ENCODE peak calls at places on chromosomes 7 and 10, in seven cellular contexts. One of them, this sample, is unnamed.

GRCh38 chr7:30887464-30887872 is 24.2 kb upstream of the AQP1 start:
- DNase-seq in lower lobe of right lung: no peak
- DNase-seq in Peyer's patch: no peak
- DNase-seq in cardiac muscle cell: no peak
- DNase-seq in nephron progenitor cell: no peak
- DNase-seq in activated CD8-positive, alpha-beta T cell treated with anti-CD3 and anti-CD28 coated beads for 36 hours: no peak
- DNase-seq in PC-9: peak
- DNase-seq in this sample: no peak

GRCh38 chr7:100602889-100603696 is 930 bp downstream of the PCOLCE start:
- DNase-seq in lower lobe of right lung: no peak
- DNase-seq in Peyer's patch: no peak
- DNase-seq in cardiac muscle cell: peak
- DNase-seq in nephron progenitor cell: peak
- DNase-seq in activated CD8-positive, alpha-beta T cell treated with anti-CD3 and anti-CD28 coated beads for 36 hours: no peak
- DNase-seq in PC-9: peak
- DNase-seq in this sample: no peak

GRCh38 chr7:130881091-130881798 is 147.2 kb upstream of the KLF14 start:
- DNase-seq in lower lobe of right lung: no peak
- DNase-seq in Peyer's patch: no peak
- DNase-seq in cardiac muscle cell: no peak
- DNase-seq in nephron progenitor cell: no peak
- DNase-seq in activated CD8-positive, alpha-beta T cell treated with anti-CD3 and anti-CD28 coated beads for 36 hours: no peak
- DNase-seq in PC-9: no peak
- DNase-seq in this sample: no peak

GRCh38 chr7:105934577-105935185 is 28.4 kb upstream of the CDHR3 start:
- DNase-seq in lower lobe of right lung: no peak
- DNase-seq in Peyer's patch: no peak
- DNase-seq in cardiac muscle cell: peak
- DNase-seq in nephron progenitor cell: peak
- DNase-seq in activated CD8-positive, alpha-beta T cell treated with anti-CD3 and anti-CD28 coated beads for 36 hours: peak
- DNase-seq in PC-9: peak
- DNase-seq in this sample: no peak

GRCh38 chr10:60778978-60779668 is 845 bp downstream of the CDK1 start:
- DNase-seq in lower lobe of right lung: no peak
- DNase-seq in Peyer's patch: no peak
- DNase-seq in cardiac muscle cell: no peak
- DNase-seq in nephron progenitor cell: no peak
- DNase-seq in activated CD8-positive, alpha-beta T cell treated with anti-CD3 and anti-CD28 coated beads for 36 hours: no peak
- DNase-seq in PC-9: no peak
- DNase-seq in this sample: peak

GRCh38 chr10:129758591-129759021 is 205.5 kb downstream of the EBF3 start:
- DNase-seq in lower lobe of right lung: peak
- DNase-seq in Peyer's patch: no peak
- DNase-seq in cardiac muscle cell: no peak
- DNase-seq in nephron progenitor cell: no peak
- DNase-seq in activated CD8-positive, alpha-beta T cell treated with anti-CD3 and anti-CD28 coated beads for 36 hours: no peak
- DNase-seq in PC-9: no peak
- DNase-seq in this sample: no peak

GRCh38 chr7:53119514-53119933 is 84.1 kb downstream of the POM121L12 start:
- DNase-seq in lower lobe of right lung: no peak
- DNase-seq in Peyer's patch: no peak
- DNase-seq in cardiac muscle cell: no peak
- DNase-seq in nephron progenitor cell: no peak
- DNase-seq in activated CD8-positive, alpha-beta T cell treated with anti-CD3 and anti-CD28 coated beads for 36 hours: no peak
- DNase-seq in PC-9: no peak
- DNase-seq in this sample: no peak

GRCh38 chr7:115352375-115352774 is 430.5 kb downstream of the MDFIC start:
- DNase-seq in lower lobe of right lung: no peak
- DNase-seq in Peyer's patch: no peak
- DNase-seq in cardiac muscle cell: peak
- DNase-seq in nephron progenitor cell: no peak
- DNase-seq in activated CD8-positive, alpha-beta T cell treated with anti-CD3 and anti-CD28 coated beads for 36 hours: no peak
- DNase-seq in PC-9: no peak
- DNase-seq in this sample: no peak

GRCh38 chr10:113273877-113274829 is 278.7 kb upstream of the HABP2 start:
- DNase-seq in lower lobe of right lung: no peak
- DNase-seq in Peyer's patch: no peak
- DNase-seq in cardiac muscle cell: no peak
- DNase-seq in nephron progenitor cell: no peak
- DNase-seq in activated CD8-positive, alpha-beta T cell treated with anti-CD3 and anti-CD28 coated beads for 36 hours: no peak
- DNase-seq in PC-9: no peak
- DNase-seq in this sample: no peak

GRCh38 chr7:64875658-64876406 is 27.2 kb upstream of the ZNF273 start:
- DNase-seq in lower lobe of right lung: no peak
- DNase-seq in Peyer's patch: no peak
- DNase-seq in cardiac muscle cell: no peak
- DNase-seq in nephron progenitor cell: no peak
- DNase-seq in activated CD8-positive, alpha-beta T cell treated with anti-CD3 and anti-CD28 coated beads for 36 hours: no peak
- DNase-seq in PC-9: no peak
- DNase-seq in this sample: peak

GRCh38 chr10:51832652-51833383 is 133.4 kb upstream of the CSTF2T start:
- DNase-seq in lower lobe of right lung: no peak
- DNase-seq in Peyer's patch: no peak
- DNase-seq in cardiac muscle cell: peak
- DNase-seq in nephron progenitor cell: no peak
- DNase-seq in activated CD8-positive, alpha-beta T cell treated with anti-CD3 and anti-CD28 coated beads for 36 hours: peak
- DNase-seq in PC-9: peak
- DNase-seq in this sample: no peak

GRCh38 chr10:6410830-6411229 is 169.2 kb downstream of the PRKCQ start:
- DNase-seq in lower lobe of right lung: no peak
- DNase-seq in Peyer's patch: no peak
- DNase-seq in cardiac muscle cell: no peak
- DNase-seq in nephron progenitor cell: no peak
- DNase-seq in activated CD8-positive, alpha-beta T cell treated with anti-CD3 and anti-CD28 coated beads for 36 hours: no peak
- DNase-seq in PC-9: no peak
- DNase-seq in this sample: no peak

GRCh38 chr10:89550509-89550908 is 15.1 kb upstream of the SLC16A12 start:
- DNase-seq in lower lobe of right lung: no peak
- DNase-seq in Peyer's patch: no peak
- DNase-seq in cardiac muscle cell: peak
- DNase-seq in nephron progenitor cell: no peak
- DNase-seq in activated CD8-positive, alpha-beta T cell treated with anti-CD3 and anti-CD28 coated beads for 36 hours: no peak
- DNase-seq in PC-9: no peak
- DNase-seq in this sample: no peak

GRCh38 chr7:132393789-132394261 is 182.4 kb downstream of the PLXNA4 start:
- DNase-seq in lower lobe of right lung: no peak
- DNase-seq in Peyer's patch: no peak
- DNase-seq in cardiac muscle cell: peak
- DNase-seq in nephron progenitor cell: no peak
- DNase-seq in activated CD8-positive, alpha-beta T cell treated with anti-CD3 and anti-CD28 coated beads for 36 hours: no peak
- DNase-seq in PC-9: no peak
- DNase-seq in this sample: no peak

GRCh38 chr7:87886875-87887274 is 10.6 kb downstream of the DBF4 start:
- DNase-seq in lower lobe of right lung: no peak
- DNase-seq in Peyer's patch: no peak
- DNase-seq in cardiac muscle cell: peak
- DNase-seq in nephron progenitor cell: no peak
- DNase-seq in activated CD8-positive, alpha-beta T cell treated with anti-CD3 and anti-CD28 coated beads for 36 hours: no peak
- DNase-seq in PC-9: no peak
- DNase-seq in this sample: no peak

GRCh38 chr7:107150375-107151073 is 18.3 kb upstream of the HBP1 start:
- DNase-seq in lower lobe of right lung: peak
- DNase-seq in Peyer's patch: peak
- DNase-seq in cardiac muscle cell: peak
- DNase-seq in nephron progenitor cell: peak
- DNase-seq in activated CD8-positive, alpha-beta T cell treated with anti-CD3 and anti-CD28 coated beads for 36 hours: peak
- DNase-seq in PC-9: peak
- DNase-seq in this sample: peak

GRCh38 chr7:21276471-21277035 is 151.3 kb upstream of the SP4 start:
- DNase-seq in lower lobe of right lung: no peak
- DNase-seq in Peyer's patch: no peak
- DNase-seq in cardiac muscle cell: no peak
- DNase-seq in nephron progenitor cell: no peak
- DNase-seq in activated CD8-positive, alpha-beta T cell treated with anti-CD3 and anti-CD28 coated beads for 36 hours: no peak
- DNase-seq in PC-9: no peak
- DNase-seq in this sample: no peak

GRCh38 chr10:32210306-32211045 is 136.5 kb downstream of the EPC1 start:
- DNase-seq in lower lobe of right lung: no peak
- DNase-seq in Peyer's patch: no peak
- DNase-seq in cardiac muscle cell: peak
- DNase-seq in nephron progenitor cell: peak
- DNase-seq in activated CD8-positive, alpha-beta T cell treated with anti-CD3 and anti-CD28 coated beads for 36 hours: peak
- DNase-seq in PC-9: no peak
- DNase-seq in this sample: no peak

GRCh38 chr7:37510043-37510634 is 61.5 kb upstream of the ELMO1 start:
- DNase-seq in lower lobe of right lung: no peak
- DNase-seq in Peyer's patch: no peak
- DNase-seq in cardiac muscle cell: peak
- DNase-seq in nephron progenitor cell: no peak
- DNase-seq in activated CD8-positive, alpha-beta T cell treated with anti-CD3 and anti-CD28 coated beads for 36 hours: peak
- DNase-seq in PC-9: no peak
- DNase-seq in this sample: peak

GRCh38 chr7:31883761-31884164 is 186.4 kb downstream of the PDE1C start:
- DNase-seq in lower lobe of right lung: no peak
- DNase-seq in Peyer's patch: no peak
- DNase-seq in cardiac muscle cell: peak
- DNase-seq in nephron progenitor cell: no peak
- DNase-seq in activated CD8-positive, alpha-beta T cell treated with anti-CD3 and anti-CD28 coated beads for 36 hours: no peak
- DNase-seq in PC-9: no peak
- DNase-seq in this sample: peak

GRCh38 chr10:115918812-115919211 is 354.2 kb downstream of the GFRA1 start:
- DNase-seq in lower lobe of right lung: no peak
- DNase-seq in Peyer's patch: no peak
- DNase-seq in cardiac muscle cell: no peak
- DNase-seq in nephron progenitor cell: no peak
- DNase-seq in activated CD8-positive, alpha-beta T cell treated with anti-CD3 and anti-CD28 coated beads for 36 hours: no peak
- DNase-seq in PC-9: no peak
- DNase-seq in this sample: no peak

GRCh38 chr7:105439174-105439893 is 50.6 kb upstream of the SRPK2 start:
- DNase-seq in lower lobe of right lung: no peak
- DNase-seq in Peyer's patch: no peak
- DNase-seq in cardiac muscle cell: peak
- DNase-seq in nephron progenitor cell: no peak
- DNase-seq in activated CD8-positive, alpha-beta T cell treated with anti-CD3 and anti-CD28 coated beads for 36 hours: no peak
- DNase-seq in PC-9: peak
- DNase-seq in this sample: no peak

GRCh38 chr10:68153473-68154210 is 44.4 kb downstream of the MYPN start:
- DNase-seq in lower lobe of right lung: no peak
- DNase-seq in Peyer's patch: no peak
- DNase-seq in cardiac muscle cell: peak
- DNase-seq in nephron progenitor cell: no peak
- DNase-seq in activated CD8-positive, alpha-beta T cell treated with anti-CD3 and anti-CD28 coated beads for 36 hours: peak
- DNase-seq in PC-9: peak
- DNase-seq in this sample: no peak

GRCh38 chr7:2260820-2261219 is 18.8 kb downstream of the NUDT1 start:
- DNase-seq in lower lobe of right lung: peak
- DNase-seq in Peyer's patch: no peak
- DNase-seq in cardiac muscle cell: no peak
- DNase-seq in nephron progenitor cell: no peak
- DNase-seq in activated CD8-positive, alpha-beta T cell treated with anti-CD3 and anti-CD28 coated beads for 36 hours: no peak
- DNase-seq in PC-9: peak
- DNase-seq in this sample: no peak

GRCh38 chr10:17737021-17737965 is 14.7 kb upstream of the TMEM236 start:
- DNase-seq in lower lobe of right lung: no peak
- DNase-seq in Peyer's patch: no peak
- DNase-seq in cardiac muscle cell: peak
- DNase-seq in nephron progenitor cell: no peak
- DNase-seq in activated CD8-positive, alpha-beta T cell treated with anti-CD3 and anti-CD28 coated beads for 36 hours: no peak
- DNase-seq in PC-9: no peak
- DNase-seq in this sample: peak

GRCh38 chr7:30146127-30146612 is 11.4 kb downstream of the MTURN start:
- DNase-seq in lower lobe of right lung: no peak
- DNase-seq in Peyer's patch: no peak
- DNase-seq in cardiac muscle cell: peak
- DNase-seq in nephron progenitor cell: no peak
- DNase-seq in activated CD8-positive, alpha-beta T cell treated with anti-CD3 and anti-CD28 coated beads for 36 hours: peak
- DNase-seq in PC-9: no peak
- DNase-seq in this sample: no peak

GRCh38 chr10:70500812-70501301 is 22.3 kb downstream of the PALD1 start:
- DNase-seq in lower lobe of right lung: no peak
- DNase-seq in Peyer's patch: no peak
- DNase-seq in cardiac muscle cell: no peak
- DNase-seq in nephron progenitor cell: no peak
- DNase-seq in activated CD8-positive, alpha-beta T cell treated with anti-CD3 and anti-CD28 coated beads for 36 hours: no peak
- DNase-seq in PC-9: no peak
- DNase-seq in this sample: no peak

GRCh38 chr10:43683451-43684197 is 34.9 kb upstream of the ZNF32 start:
- DNase-seq in lower lobe of right lung: no peak
- DNase-seq in Peyer's patch: no peak
- DNase-seq in cardiac muscle cell: no peak
- DNase-seq in nephron progenitor cell: peak
- DNase-seq in activated CD8-positive, alpha-beta T cell treated with anti-CD3 and anti-CD28 coated beads for 36 hours: peak
- DNase-seq in PC-9: peak
- DNase-seq in this sample: peak
- TF ChIP-seq CTCF in lower lobe of right lung: peak
- TF ChIP-seq CTCF in Peyer's patch: no peak
- TF ChIP-seq CTCF in cardiac muscle cell: peak
- TF ChIP-seq CTCF in nephron progenitor cell: peak
- TF ChIP-seq CTCF in activated CD8-positive, alpha-beta T cell treated with anti-CD3 and anti-CD28 coated beads for 36 hours: peak
- TF ChIP-seq CTCF in PC-9: peak
- TF ChIP-seq CTCF in this sample: peak

DNA sequence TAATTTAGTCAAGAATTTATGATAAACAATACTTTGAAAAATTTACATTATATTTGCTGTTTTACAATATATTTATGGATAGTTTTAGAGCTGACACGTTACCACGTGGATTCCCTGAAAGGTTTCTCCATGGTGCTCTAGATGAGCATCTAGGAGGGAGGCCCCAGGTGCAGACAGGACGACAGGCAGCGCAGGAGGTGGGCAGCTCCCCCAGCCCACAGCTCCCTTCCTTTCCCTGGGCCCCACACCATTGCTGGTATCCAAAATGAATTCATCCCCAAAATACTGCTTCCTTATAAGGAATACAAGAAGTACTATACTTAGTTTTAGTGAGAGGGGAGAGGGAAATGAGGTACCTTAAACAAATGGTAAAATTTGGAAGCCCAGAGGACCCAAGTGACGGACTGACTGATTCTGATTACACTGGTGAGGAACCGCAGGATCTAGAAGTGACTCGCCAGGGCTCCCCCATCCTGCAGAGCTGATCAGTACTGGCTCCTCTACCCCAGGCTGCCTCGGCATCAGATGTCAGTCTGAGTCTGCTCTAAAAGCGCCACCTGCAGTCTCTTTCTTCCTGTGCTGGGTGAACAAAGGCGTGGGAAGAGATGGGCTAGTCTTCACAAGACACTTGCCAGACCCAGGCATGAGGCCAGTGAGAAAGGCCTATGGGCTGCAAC is 89.2 kb downstream of the DLG5 start:
- DNase-seq in lower lobe of right lung: no peak
- DNase-seq in Peyer's patch: peak
- DNase-seq in cardiac muscle cell: no peak
- DNase-seq in nephron progenitor cell: peak
- DNase-seq in activated CD8-positive, alpha-beta T cell treated with anti-CD3 and anti-CD28 coated beads for 36 hours: peak
- DNase-seq in PC-9: no peak
- DNase-seq in this sample: peak
- TF ChIP-seq CTCF in lower lobe of right lung: no peak
- TF ChIP-seq CTCF in Peyer's patch: peak
- TF ChIP-seq CTCF in cardiac muscle cell: no peak
- TF ChIP-seq CTCF in nephron progenitor cell: peak
- TF ChIP-seq CTCF in activated CD8-positive, alpha-beta T cell treated with anti-CD3 and anti-CD28 coated beads for 36 hours: peak
- TF ChIP-seq CTCF in PC-9: no peak
- TF ChIP-seq CTCF in this sample: peak

GRCh38 chr10:83371696-83372490 is 767.4 kb upstream of the GHITM start:
- DNase-seq in lower lobe of right lung: no peak
- DNase-seq in Peyer's patch: no peak
- DNase-seq in cardiac muscle cell: no peak
- DNase-seq in nephron progenitor cell: no peak
- DNase-seq in activated CD8-positive, alpha-beta T cell treated with anti-CD3 and anti-CD28 coated beads for 36 hours: no peak
- DNase-seq in PC-9: no peak
- DNase-seq in this sample: no peak
- TF ChIP-seq CTCF in lower lobe of right lung: no peak
- TF ChIP-seq CTCF in Peyer's patch: no peak
- TF ChIP-seq CTCF in cardiac muscle cell: no peak
- TF ChIP-seq CTCF in nephron progenitor cell: no peak
- TF ChIP-seq CTCF in activated CD8-positive, alpha-beta T cell treated with anti-CD3 and anti-CD28 coated beads for 36 hours: no peak
- TF ChIP-seq CTCF in PC-9: no peak
- TF ChIP-seq CTCF in this sample: no peak

GRCh38 chr7:78924581-78924980 is 528.9 kb downstream of the MAGI2 start:
- DNase-seq in lower lobe of right lung: no peak
- DNase-seq in Peyer's patch: no peak
- DNase-seq in cardiac muscle cell: peak
- DNase-seq in nephron progenitor cell: no peak
- DNase-seq in activated CD8-positive, alpha-beta T cell treated with anti-CD3 and anti-CD28 coated beads for 36 hours: no peak
- DNase-seq in PC-9: no peak
- DNase-seq in this sample: no peak
- TF ChIP-seq CTCF in lower lobe of right lung: no peak
- TF ChIP-seq CTCF in Peyer's patch: no peak
- TF ChIP-seq CTCF in cardiac muscle cell: no peak
- TF ChIP-seq CTCF in nephron progenitor cell: peak
- TF ChIP-seq CTCF in activated CD8-positive, alpha-beta T cell treated with anti-CD3 and anti-CD28 coated beads for 36 hours: no peak
- TF ChIP-seq CTCF in PC-9: no peak
- TF ChIP-seq CTCF in this sample: peak